ENCODE peak calls at places on chromosome 11, in six cellular contexts. G, Q, R, U, S and I are unnamed samples.

GRCh38 chr11:127136438-127136837 is 135.9 kb upstream of the KIRREL3 start:
- DNase-seq in G (no peak), Q (no peak), R (no peak), U (no peak), S (no peak), I (no peak)

GRCh38 chr11:41121600-41121999 is 337.9 kb downstream of the LRRC4C start:
- DNase-seq in G (no peak), Q (no peak), R (no peak), U (no peak), S (no peak), I (no peak)

GRCh38 chr11:121524233-121524631 is 71.5 kb upstream of the SORL1-AS1 start:
- DNase-seq in G (no peak), Q (no peak), R (no peak), U (no peak), S (no peak), I (no peak)

GRCh38 chr11:114251797-114252327 is 44.3 kb upstream of the NNMT start:
- DNase-seq in G (peak; percentile 46), Q (no peak), R (no peak), U (no peak), S (no peak), I (no peak)

GRCh38 chr11:88281317-88281712 is 56.2 kb downstream of the CTSC start:
- DNase-seq in G (no peak), Q (no peak), R (no peak), U (peak; percentile 16), S (no peak), I (no peak)

GRCh38 chr11:70398834-70399680 is 728 bp downstream of the CTTN start:
- DNase-seq in G (peak; percentile 33), Q (peak; percentile 48), R (no peak), U (no peak), S (no peak), I (no peak)

GRCh38 chr11:8070417-8071101 is 10.5 kb upstream of the TUB start:
- DNase-seq in G (no peak), Q (no peak), R (peak; percentile 42), U (peak; percentile 74), S (no peak), I (no peak)

GRCh38 chr11:12827929-12828812 is 153.9 kb downstream of the TEAD1 start:
- DNase-seq in G (no peak), Q (peak; percentile 33), R (peak; percentile 58), U (peak; percentile 88), S (no peak), I (peak; percentile 31)

GRCh38 chr11:100709233-100709999 is 22.3 kb downstream of the ARHGAP42 start:
- DNase-seq in G (no peak), Q (no peak), R (no peak), U (peak; percentile 58), S (no peak), I (no peak)

GRCh38 chr11:90635145-90635544 is 412.3 kb upstream of the CHORDC1 start:
- DNase-seq in G (no peak), Q (no peak), R (no peak), U (no peak), S (no peak), I (no peak)

GRCh38 chr11:106724293-106724892 is 293.9 kb downstream of the GUCY1A2 start:
- DNase-seq in G (no peak), Q (no peak), R (no peak), U (peak; percentile 47), S (no peak), I (no peak)

GRCh38 chr11:72783144-72783910 is 10.5 kb downstream of the STARD10 start:
- DNase-seq in G (no peak), Q (no peak), R (no peak), U (no peak), S (no peak), I (no peak)

GRCh38 chr11:133966924-133967598 is 10.3 kb upstream of the IGSF9B start:
- DNase-seq in G (peak; percentile 47), Q (no peak), R (peak; percentile 60), U (peak; percentile 15), S (no peak), I (peak; percentile 56)

GRCh38 chr11:119888119-119888518 is 159.1 kb upstream of the NECTIN1 start:
- DNase-seq in G (no peak), Q (no peak), R (no peak), U (no peak), S (no peak), I (no peak)

GRCh38 chr11:85787809-85788805 is 22.8 kb downstream of the SYTL2 start:
- DNase-seq in G (no peak), Q (no peak), R (peak; percentile 59), U (no peak), S (no peak), I (no peak)

GRCh38 chr11:70189622-70190021 is 13.5 kb upstream of the FADD start:
- DNase-seq in G (no peak), Q (no peak), R (no peak), U (no peak), S (no peak), I (no peak)

GRCh38 chr11:115673720-115674119 is 169.5 kb upstream of the CADM1 start:
- DNase-seq in G (no peak), Q (no peak), R (no peak), U (no peak), S (no peak), I (no peak)

GRCh38 chr11:75261474-75261847 is 20.9 kb downstream of the TPBGL start:
- DNase-seq in G (no peak), Q (no peak), R (peak; percentile 57), U (no peak), S (no peak), I (no peak)

GRCh38 chr11:15603208-15603607 is 488.5 kb downstream of the INSC start:
- DNase-seq in G (peak; percentile 36), Q (no peak), R (no peak), U (no peak), S (no peak), I (peak; percentile 33)

GRCh38 chr11:70503878-70504240 is 105.5 kb downstream of the CTTN start:
- DNase-seq in G (no peak), Q (no peak), R (no peak), U (no peak), S (no peak), I (no peak)

GRCh38 chr11:14973621-14974020 is 1.5 kb upstream of the CALCA start:
- DNase-seq in G (no peak), Q (no peak), R (no peak), U (no peak), S (no peak), I (no peak)

GRCh38 chr11:85444479-85444878 is 182.7 kb downstream of the DLG2 start:
- DNase-seq in G (no peak), Q (no peak), R (no peak), U (no peak), S (no peak), I (no peak)

GRCh38 chr11:125341676-125342075 is 154.4 kb downstream of the FEZ1 start:
- DNase-seq in G (no peak), Q (no peak), R (no peak), U (no peak), S (no peak), I (no peak)

GRCh38 chr11:18010271-18010670 is 2.6 kb downstream of the SERGEF start:
- DNase-seq in G (no peak), Q (no peak), R (no peak), U (no peak), S (no peak), I (no peak)

GRCh38 chr11:18011633-18012313 is 1.1 kb downstream of the SERGEF start:
- DNase-seq in G (no peak), Q (no peak), R (no peak), U (no peak), S (no peak), I (no peak)

GRCh38 chr11:18012906-18013781 is at the start of gene SERGEF:
- DNase-seq in G (peak; percentile 95), Q (peak; percentile 95), R (peak; percentile 99), U (peak; percentile 95), S (peak; percentile 55), I (peak; percentile 86)

GRCh38 chr11:18012314-18012905 is 437 bp downstream of the SERGEF start:
- DNase-seq in G (peak; percentile 18), Q (peak; percentile 33), R (peak; percentile 53), U (peak; percentile 35), S (no peak), I (peak; percentile 16)

GRCh38 chr11:18010977-18011586 is 1.8 kb downstream of the SERGEF start:
- DNase-seq in G (no peak), Q (no peak), R (no peak), U (no peak), S (no peak), I (no peak)
- H3K4me3 ChIP-seq in G (no peak overlapping the region), Q (no peak overlapping the region), R (no peak overlapping the region), U (no peak overlapping the region), S (no peak overlapping the region), I (no peak overlapping the region)

DNA sequence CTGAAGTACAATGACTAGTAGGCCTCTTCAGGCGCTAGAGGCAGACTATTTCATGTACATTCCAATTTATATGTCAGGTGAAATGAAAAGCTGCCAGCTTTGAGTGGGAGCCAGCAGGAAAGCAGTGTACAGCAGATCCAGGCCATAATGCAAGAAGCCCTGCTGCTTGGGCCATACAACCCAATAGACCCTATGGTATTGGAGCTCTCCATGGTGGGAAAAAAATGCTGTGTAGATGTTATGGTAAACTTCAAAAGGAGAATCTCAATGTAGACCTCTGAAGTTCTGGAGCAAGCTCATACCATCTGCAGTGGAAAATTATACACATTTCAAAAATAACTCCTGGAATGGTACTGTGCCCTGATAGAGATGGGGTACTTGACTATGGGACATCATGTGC is 71.5 kb upstream of the CD82 start:
- DNase-seq in G (no peak), Q (no peak), R (no peak), U (no peak), S (no peak), I (no peak)
- H3K27me3 ChIP-seq in G (no peaks in the 10 kb centered on the region), Q (no peaks in the 10 kb centered on the region), R (no peaks in the 10 kb centered on the region), U (peaks cover 36% of the 10 kb centered on the region), S (peaks cover 12% of the 10 kb centered on the region), I (no peaks in the 10 kb centered on the region)

GRCh38 chr11:73875380-73875779 is 1.3 kb downstream of the COA4 start:
- DNase-seq in G (no peak), Q (no peak), R (no peak), U (no peak), S (no peak), I (no peak)
- H3K4me3 ChIP-seq in G (peak overlapping the region; percentile 84), Q (peak overlapping the region; percentile 68), R (peak overlapping the region; percentile 68), U (peak overlapping the region; percentile 91), S (peak overlapping the region; percentile 96), I (peak overlapping the region; percentile 83)

DNA sequence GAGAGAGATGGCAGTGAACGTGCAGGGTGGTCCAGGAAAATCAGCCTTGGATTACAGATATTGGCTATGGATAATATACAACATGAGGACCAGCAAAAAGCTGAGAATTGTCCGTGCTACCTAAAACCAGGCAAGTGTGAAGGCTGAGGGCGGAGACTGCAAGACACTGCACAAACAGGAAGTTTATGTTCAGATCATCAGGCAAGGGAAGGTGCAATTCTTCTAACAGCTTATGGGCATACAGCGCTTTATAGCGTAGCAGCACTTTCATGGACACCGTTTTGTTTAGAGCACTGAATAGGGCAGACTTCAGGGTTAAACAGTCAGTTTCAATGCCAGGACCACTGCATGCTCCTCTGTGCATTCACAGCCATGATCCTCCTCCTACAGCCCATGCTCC is 93.1 kb upstream of the TMEM45B start:
- DNase-seq in G (no peak), Q (no peak), R (no peak), U (no peak), S (no peak), I (no peak)
- H3K27me3 ChIP-seq in G (peaks cover 4% of the 10 kb centered on the region), Q (no peaks in the 10 kb centered on the region), R (no peaks in the 10 kb centered on the region), U (peaks cover 11% of the 10 kb centered on the region), S (peaks cover 3% of the 10 kb centered on the region), I (peaks cover 8% of the 10 kb centered on the region)

DNA sequence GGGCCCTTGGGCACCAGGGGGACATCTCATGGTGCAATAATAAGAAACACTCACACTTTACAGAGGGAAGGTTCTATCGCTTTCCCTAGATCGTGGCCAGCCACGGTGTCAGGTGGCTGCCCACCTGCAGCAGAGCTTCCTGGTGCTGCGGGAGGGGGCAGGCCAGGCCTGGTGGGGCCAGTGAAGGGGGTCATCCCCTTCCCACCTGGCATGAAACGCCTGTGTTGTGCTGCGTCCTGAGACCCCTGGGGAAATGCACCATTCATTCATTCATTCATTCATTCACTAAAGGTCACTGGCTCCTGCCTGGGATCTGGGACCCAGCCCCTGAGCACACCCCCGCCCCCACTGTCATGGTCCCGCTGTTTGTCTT is 394 bp upstream of the RHOD start:
- DNase-seq in G (no peak), Q (no peak), R (no peak), U (no peak), S (no peak), I (no peak)
- H3K4me3 ChIP-seq in G (peak overlapping the region; percentile 80), Q (peak overlapping the region; percentile 55), R (peak overlapping the region; percentile 73), U (peak overlapping the region; percentile 78), S (peak overlapping the region; percentile 62), I (peak overlapping the region; percentile 66)